ENCODE peak calls at places on chromosomes 7 and 10, in eight cellular contexts. Q, B, O, Y, K, J, L and M are unnamed samples.
A peak's percentile ranks its signal among the peaks of the same experiment; 100 is the strongest.

GRCh38 chr7:121504478-121504877 is 108.4 kb upstream of the FAM3C start:
- DNase-seq in J (no peak), K (no peak), O (peak; percentile 76), Y (no peak), Q (no peak), B (no peak), L (no peak), M (no peak)

GRCh38 chr10:15898046-15898445 is 37.7 kb upstream of the MINDY3 start:
- DNase-seq in J (no peak), B (no peak), L (no peak), Q (no peak), K (no peak), O (peak; percentile 8), Y (no peak), M (no peak)

GRCh38 chr10:101040061-101040460 is 9.0 kb downstream of the SFXN3 start:
- DNase-seq in L (no peak), K (no peak), Q (no peak), B (no peak), O (no peak), J (no peak), Y (no peak), M (no peak)

GRCh38 chr10:109450702-109451101 is 472.6 kb downstream of the XPNPEP1 start:
- DNase-seq in J (no peak), K (no peak), B (no peak), Y (no peak), O (no peak), Q (no peak), L (no peak), M (no peak)

GRCh38 chr10:132942101-132942739 is at the start of gene CFAP46:
- DNase-seq in Q (peak; percentile 85), O (peak; percentile 44), Y (no peak), L (peak; percentile 66), J (no peak), K (peak; percentile 20), B (no peak), M (no peak)

GRCh38 chr7:84108119-84108518 is 86.5 kb downstream of the SEMA3A start:
- DNase-seq in J (no peak), Q (no peak), K (no peak), O (no peak), Y (no peak), L (no peak), B (no peak), M (no peak)

GRCh38 chr7:7249814-7250213 is 67.5 kb downstream of the C1GALT1 start:
- DNase-seq in J (no peak), K (no peak), B (no peak), Y (no peak), Q (no peak), L (no peak), O (no peak), M (no peak)

GRCh38 chr7:44882899-44883298 is 2.4 kb downstream of the PURB start:
- DNase-seq in B (no peak), Y (no peak), O (peak; percentile 26), K (no peak), J (no peak), Q (no peak), L (no peak), M (no peak)

GRCh38 chr7:116588225-116588624 is 63.4 kb downstream of the CAV1 start:
- DNase-seq in K (no peak), Q (peak; percentile 80), O (peak; percentile 82), J (no peak), L (no peak), B (no peak), Y (no peak), M (no peak)

GRCh38 chr10:49844775-49845561 is 82.8 kb upstream of the OGDHL start:
- DNase-seq in K (no peak), Y (no peak), J (peak; percentile 58), Q (no peak), O (peak; percentile 76), B (peak; percentile 26), L (no peak), M (no peak)

GRCh38 chr7:49767719-49768118 is 5.7 kb upstream of the VWC2 start:
- DNase-seq in B (no peak), O (no peak), J (no peak), Y (no peak), K (no peak), Q (no peak), L (no peak), M (no peak)

GRCh38 chr10:72525689-72526088 is 100.2 kb downstream of the MICU1 start:
- DNase-seq in Q (no peak), K (no peak), Y (no peak), J (no peak), O (no peak), B (no peak), L (no peak), M (no peak)

GRCh38 chr7:158953912-158954311 is 97.6 kb downstream of the DYNC2I1 start:
- DNase-seq in B (no peak), Y (no peak), J (no peak), K (no peak), O (no peak), L (no peak), Q (no peak), M (no peak)

GRCh38 chr7:55111007-55111406 is 92.2 kb downstream of the EGFR start:
- DNase-seq in L (no peak), K (peak; percentile 56), J (no peak), Y (no peak), Q (no peak), O (peak; percentile 80), B (no peak), M (no peak)

GRCh38 chr7:110065112-110065511 is 1025.8 kb upstream of the LRRN3 start:
- DNase-seq in J (no peak), L (no peak), B (no peak), Q (no peak), Y (no peak), K (no peak), O (no peak), M (no peak)

GRCh38 chr10:78348416-78349164 is 314.9 kb downstream of the RPS24 start:
- DNase-seq in Q (peak; percentile 18), J (peak; percentile 3), O (no peak), K (no peak), L (no peak), Y (peak; percentile 29), B (no peak), M (peak; percentile 16)

GRCh38 chr10:97771055-97771811 is 566 bp downstream of the SFRP5 start:
- DNase-seq in O (peak; percentile 15), B (no peak), Y (no peak), Q (no peak), J (no peak), K (no peak), L (no peak), M (no peak)

GRCh38 chr10:119131512-119132240 is 27.8 kb downstream of the DENND10 start:
- DNase-seq in J (no peak), K (no peak), O (peak; percentile 54), B (no peak), Y (no peak), Q (no peak), L (no peak), M (no peak)
- TF ChIP-seq POLR2A in J (no peak), K (no peak), O (no peak), B (no peak), Y (no peak), Q (no peak), L (no peak), M (no peak)

GRCh38 chr10:110511734-110512449 is 14.2 kb downstream of the DUSP5 start:
- DNase-seq in K (no peak), L (no peak), B (no peak), Y (peak; percentile 16), O (no peak), J (peak; percentile 17), Q (no peak), M (no peak)

GRCh38 chr10:110508806-110509544 is 11.3 kb downstream of the DUSP5 start:
- DNase-seq in J (no peak), Q (no peak), L (no peak), Y (peak; percentile 29), O (no peak), B (no peak), K (no peak), M (no peak)

GRCh38 chr10:110509560-110509959 is 11.9 kb downstream of the DUSP5 start:
- DNase-seq in B (no peak), Y (peak; percentile 4), L (no peak), K (no peak), O (no peak), Q (no peak), J (peak; percentile 3), M (no peak)

GRCh38 chr10:110510086-110510485 is 12.4 kb downstream of the DUSP5 start:
- DNase-seq in L (no peak), J (peak; percentile 37), Q (no peak), B (no peak), O (no peak), Y (peak; percentile 34), K (no peak), M (no peak)

DNA sequence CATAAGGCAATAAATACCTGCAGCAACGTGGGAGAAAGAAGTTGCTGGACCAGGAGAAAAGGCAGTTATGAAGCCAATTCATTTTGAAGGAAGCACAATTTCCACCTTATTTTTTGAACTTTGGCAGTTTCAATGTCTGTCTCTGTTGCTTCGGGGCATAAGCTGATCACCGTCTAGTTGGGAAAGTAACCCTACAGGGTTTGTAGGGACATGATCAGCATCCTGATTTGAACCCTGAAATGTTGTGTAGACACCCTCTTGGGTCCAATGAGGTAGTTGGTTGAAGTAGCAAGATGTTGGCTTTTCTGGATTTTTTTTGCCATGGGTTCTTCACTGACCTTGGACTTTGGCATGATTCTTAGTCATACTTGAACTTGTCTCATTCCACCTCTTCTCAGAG is 13.0 kb downstream of the DUSP5 start:
- DNase-seq in Q (no peak), B (no peak), K (no peak), J (peak; percentile 5), Y (no peak), L (no peak), O (no peak), M (no peak)
- TF ChIP-seq POLR2A in Q (no peak), B (no peak), K (no peak), J (no peak), Y (no peak), L (no peak), O (no peak), M (no peak)

DNA sequence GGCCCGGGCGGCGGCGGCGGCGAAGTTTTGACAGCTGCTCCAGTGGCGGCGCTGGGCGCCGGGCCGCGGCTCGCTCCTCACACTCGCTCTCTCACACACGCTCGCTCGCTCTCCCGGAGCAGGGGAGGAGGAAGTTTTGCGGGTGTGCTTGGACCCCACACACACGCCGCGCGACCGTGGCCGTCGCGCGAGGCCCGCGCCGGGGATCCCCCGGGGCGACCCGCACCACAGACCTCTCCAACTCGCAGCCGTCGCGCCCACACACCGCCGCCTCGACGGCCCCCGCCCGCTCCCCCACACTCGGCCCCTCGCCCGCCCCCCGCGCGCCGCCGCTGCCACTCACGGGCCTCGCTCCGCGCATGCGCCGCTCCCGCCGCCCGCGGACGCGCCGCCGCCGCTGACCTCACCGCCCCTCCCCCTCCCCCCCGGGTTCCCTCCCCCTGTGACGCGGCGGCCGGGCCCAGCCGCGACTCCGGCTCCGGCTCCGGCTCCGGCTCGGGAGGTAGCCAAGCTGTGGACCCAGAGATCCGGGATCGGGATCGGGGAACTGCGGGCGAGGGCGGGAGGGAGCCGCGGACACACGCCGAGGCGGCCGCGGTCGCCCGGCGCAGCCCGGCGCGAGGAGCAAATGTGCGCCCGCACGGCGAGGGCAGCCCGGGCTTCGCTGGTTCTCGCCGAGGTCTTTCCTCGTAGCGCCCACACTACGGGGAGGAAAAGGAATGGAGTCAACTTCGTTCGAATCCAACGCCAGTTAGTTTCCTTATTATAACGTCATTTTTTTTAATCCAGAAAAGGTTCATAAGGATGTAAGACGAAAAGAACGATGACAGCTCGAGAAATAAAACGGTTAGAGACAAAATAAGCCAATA is 710 bp upstream of the KMT2C start:
- DNase-seq in Q (peak; percentile 97), J (peak; percentile 94), L (peak; percentile 94), O (peak; percentile 89), B (peak; percentile 95), Y (peak; percentile 94), K (peak; percentile 92), M (peak; percentile 94)
- TF ChIP-seq POLR2A in Q (no peak), J (peak; percentile 33), L (peak; percentile 55), O (no peak), B (no peak), Y (peak; percentile 56), K (no peak), M (peak; percentile 68)

GRCh38 chr10:84156768-84157167 is 16.8 kb upstream of the GPR15LG start:
- DNase-seq in O (peak; percentile 10), J (no peak), B (no peak), Y (no peak), K (no peak), L (no peak), Q (peak; percentile 84), M (no peak)
- TF ChIP-seq POLR2A in O (no peak), J (no peak), B (peak; percentile 10), Y (no peak), K (no peak), L (no peak), Q (no peak), M (no peak)